ENCODE peak calls at places on chromosomes 4 and X, in five cellular contexts. A is NCI-H2029; E is activated naive CD8-positive, alpha-beta T cell treated with anti-CD3 and anti-CD28 coated beads, Interleukin-2, amount 50 U/mL, for 24 hours; K is activated T-helper 2 cell treated with anti-CD3 and anti-CD28 coated beads, Interferon-gamma antibody, Interleukin-2, Interleukin-4, amounts not matched to agents 10 μg/mL and 5 μg/mL and 100 μg/mL, durations not matched to agents 14 hours and 24 hours and 36 hours; I is fibroblast of lung. Z is an unnamed sample.

GRCh38 chr4:120156115-120156718 is 89.6 kb upstream of the MAD2L1 start:
- DNase-seq in A (peak; percentile 34), E (peak; percentile 2), K (no peak), I (peak; percentile 89), Z (peak; percentile 83)

GRCh38 chr4:76585270-76585669 is 150.2 kb downstream of the SHROOM3 start:
- DNase-seq in A (no peak), E (no peak), K (no peak), I (peak; percentile 59), Z (no peak)

GRCh38 chr4:164700471-164700870 is 53.5 kb upstream of the SMIM31 start:
- DNase-seq in A (no peak), E (peak; percentile 2), K (no peak), I (no peak), Z (peak; percentile 56)

GRCh38 chrX:107741318-107741813 is 34.2 kb downstream of the TSC22D3 start:
- DNase-seq in A (no peak), E (no peak), K (no peak), I (no peak), Z (no peak)

GRCh38 chrX:84320606-84321005 is 132.6 kb upstream of the RPS6KA6 start:
- DNase-seq in A (no peak), E (no peak), K (no peak), I (no peak), Z (no peak)

GRCh38 chr4:54658321-54659093 is 750 bp downstream of the KIT start:
- DNase-seq in A (peak; percentile 19), E (peak; percentile 42), K (peak; percentile 12), I (peak; percentile 28), Z (peak; percentile 13)

GRCh38 chr4:120331486-120332281 is 265.0 kb upstream of the MAD2L1 start:
- DNase-seq in A (no peak), E (no peak), K (no peak), I (peak; percentile 42), Z (peak; percentile 59)

GRCh38 chr4:137949746-137950145 is 292.4 kb downstream of the SLC7A11 start:
- DNase-seq in A (no peak), E (no peak), K (no peak), I (peak; percentile 11), Z (no peak)

GRCh38 chr4:176193126-176193525 is 2.3 kb downstream of the SPATA4 start:
- DNase-seq in A (no peak), E (no peak), K (no peak), I (peak; percentile 58), Z (no peak)